ENCODE peak calls at places on chromosomes 11 and 22, in seven cellular contexts. F is esophagus mucosa, L is pancreas, N is RWPE2, C is heart left ventricle, H is A549, M is upper lobe of left lung. U is an unnamed sample.

GRCh38 chr11:35030716-35031213 is 108.2 kb upstream of the CD44 start:
- ATAC-seq in H (peak; percentile 99), N (peak; percentile 96), L (peak; percentile 30), F (peak; percentile 96), M (peak; percentile 71), C (peak; percentile 99), U (peak; percentile 91)

GRCh38 chr22:30694171-30694637 is 470 bp upstream of the OSBP2 start:
- ATAC-seq in F (peak; percentile 43), L (peak; percentile 85), M (peak; percentile 69), N (peak; percentile 80), C (peak; percentile 48), H (peak; percentile 90), U (peak; percentile 77)

GRCh38 chr11:125756050-125756449 is 10.0 kb downstream of the PATE1 start:
- ATAC-seq in F (no peak), H (no peak), N (no peak), C (no peak), L (no peak), M (peak; percentile 70), U (no peak)

GRCh38 chr11:44855138-44855849 is 95.4 kb downstream of the TP53I11 start:
- ATAC-seq in N (no peak), C (no peak), F (no peak), M (no peak), H (no peak), L (no peak), U (no peak)

GRCh38 chr11:43837879-43838278 is 42.8 kb upstream of the ALKBH3 start:
- ATAC-seq in F (no peak), C (peak; percentile 63), H (no peak), N (no peak), M (no peak), L (no peak), U (peak; percentile 72)

GRCh38 chr11:14424096-14424495 is 65.1 kb upstream of the RRAS2 start:
- ATAC-seq in C (no peak), F (no peak), H (no peak), N (no peak), L (no peak), M (no peak), U (no peak)

GRCh38 chr11:123580137-123580536 is 74.3 kb downstream of the SCN3B start:
- ATAC-seq in M (no peak), F (no peak), N (no peak), C (no peak), L (no peak), H (peak; percentile 44), U (no peak)

GRCh38 chr11:102705626-102706025 is at the start of gene MMP27:
- ATAC-seq in C (no peak), N (no peak), F (no peak), L (no peak), H (no peak), M (no peak), U (no peak)

GRCh38 chr11:17979770-17980371 is 33.0 kb downstream of the SERGEF start:
- ATAC-seq in H (peak; percentile 79), N (peak; percentile 45), F (peak; percentile 59), M (no peak), C (peak; percentile 21), L (peak; percentile 83), U (peak; percentile 66)

GRCh38 chr11:14789879-14790484 is 102.0 kb downstream of the CYP2R1 start:
- ATAC-seq in L (peak; percentile 51), H (peak; percentile 45), M (no peak), F (no peak), N (no peak), C (no peak), U (peak; percentile 47)

GRCh38 chr11:128021304-128022006 is 565.9 kb downstream of the ETS1 start:
- ATAC-seq in F (no peak), L (no peak), C (no peak), N (peak; percentile 17), M (no peak), H (no peak), U (peak; percentile 68)

GRCh38 chr11:50174189-50174588 is 141.5 kb downstream of the OR4C45 start:
- ATAC-seq in N (peak; percentile 67), L (no peak), F (no peak), C (no peak), M (peak; percentile 65), H (no peak), U (no peak)

GRCh38 chr11:93344855-93345333 is 14.4 kb downstream of the DEUP1 start:
- ATAC-seq in M (no peak), H (no peak), N (no peak), C (no peak), F (no peak), L (no peak), U (no peak)

GRCh38 chr11:117915219-117915618 is 14.0 kb downstream of the TMPRSS13 start:
- ATAC-seq in L (no peak), N (peak; percentile 18), M (no peak), H (no peak), F (no peak), C (no peak), U (no peak)

GRCh38 chr11:6418199-6418957 is 516 bp downstream of the APBB1 start:
- ATAC-seq in M (peak; percentile 44), C (peak; percentile 59), N (peak; percentile 17), L (peak; percentile 51), F (peak; percentile 30), H (peak; percentile 57), U (peak; percentile 64)

GRCh38 chr11:96744697-96745096 is 354.9 kb downstream of the JRKL start:
- ATAC-seq in M (no peak), H (no peak), C (no peak), F (no peak), L (no peak), N (no peak), U (no peak)

GRCh38 chr11:116657842-116658825 is 114.7 kb downstream of the BUD13 start:
- ATAC-seq in L (no peak), H (peak; percentile 55), F (no peak), C (no peak), N (no peak), M (no peak), U (peak; percentile 61)

GRCh38 chr11:78684377-78684776 is 109.7 kb upstream of the NARS2 start:
- ATAC-seq in M (no peak), L (no peak), H (no peak), F (no peak), C (no peak), N (no peak), U (no peak)

GRCh38 chr11:46100670-46101069 is 20.6 kb downstream of the PHF21A start:
- ATAC-seq in F (no peak), C (no peak), N (no peak), M (no peak), H (no peak), L (no peak), U (peak; percentile 22)

GRCh38 chr11:94786264-94787126 is 18.3 kb downstream of the AMOTL1 start:
- ATAC-seq in L (peak; percentile 66), H (peak; percentile 66), M (no peak), F (no peak), C (no peak), N (no peak), U (peak; percentile 57)

GRCh38 chr11:130738618-130739017 is 177.7 kb downstream of the SNX19 start:
- ATAC-seq in N (no peak), H (no peak), M (no peak), F (no peak), L (no peak), C (no peak), U (no peak)

GRCh38 chr11:22234743-22235142 is 41.9 kb downstream of the ANO5 start:
- ATAC-seq in N (no peak), L (no peak), C (no peak), M (no peak), H (no peak), F (no peak), U (no peak)

GRCh38 chr11:130846606-130847005 is 69.7 kb downstream of the SNX19 start:
- ATAC-seq in M (no peak), H (no peak), C (no peak), F (no peak), N (no peak), L (no peak), U (no peak)

GRCh38 chr11:841981-842369 is 354 bp downstream of the POLR2L start:
- ATAC-seq in F (no peak), N (no peak), C (peak; percentile 2), M (no peak), H (no peak), L (peak; percentile 14), U (peak; percentile 0)

GRCh38 chr11:66617148-66617814 is 851 bp downstream of the RBM14 start:
- ATAC-seq in C (peak; percentile 35), L (peak; percentile 59), H (peak; percentile 60), M (peak; percentile 81), F (no peak), N (peak; percentile 10), U (peak; percentile 53)

GRCh38 chr11:17918049-17918605 is 94.7 kb downstream of the SERGEF start:
- ATAC-seq in N (no peak), L (no peak), F (no peak), M (no peak), C (no peak), H (no peak), U (no peak)

GRCh38 chr11:46480909-46481308 is 89.3 kb upstream of the CHRM4 start:
- ATAC-seq in F (no peak), M (no peak), C (no peak), N (no peak), L (no peak), H (no peak), U (peak; percentile 87)

GRCh38 chr11:15216678-15217077 is 102.0 kb downstream of the INSC start:
- ATAC-seq in H (peak; percentile 66), N (no peak), M (no peak), F (no peak), L (no peak), C (no peak), U (no peak)

GRCh38 chr11:82992219-82992618 is 79.5 kb downstream of the RAB30 start:
- ATAC-seq in M (no peak), C (peak; percentile 87), H (no peak), N (no peak), L (no peak), F (no peak), U (no peak)

GRCh38 chr11:33920838-33921613 is 29.1 kb upstream of the LMO2 start:
- ATAC-seq in H (no peak), C (no peak), F (no peak), M (no peak), N (no peak), L (no peak), U (no peak)

GRCh38 chr11:67027483-67027930 is 4.6 kb downstream of the SYT12 start:
- ATAC-seq in F (no peak), M (no peak), N (no peak), L (no peak), C (no peak), H (no peak), U (no peak)

GRCh38 chr11:79087957-79088318 is 352.9 kb downstream of the TENM4 start:
- ATAC-seq in L (peak; percentile 10), H (peak; percentile 59), N (no peak), F (no peak), M (no peak), C (no peak), U (peak; percentile 71)

GRCh38 chr11:30560345-30561106 is 25.6 kb downstream of the MPPED2 start:
- ATAC-seq in L (peak; percentile 30), F (no peak), H (no peak), M (no peak), N (no peak), C (no peak), U (no peak)

GRCh38 chr11:125069796-125070195 is 6.7 kb downstream of the SLC37A2 start:
- ATAC-seq in C (no peak), H (no peak), F (peak; percentile 24), N (peak; percentile 55), L (no peak), M (no peak), U (no peak)

GRCh38 chr11:103594283-103594682 is 442.2 kb upstream of the DDI1 start:
- ATAC-seq in C (no peak), H (no peak), L (no peak), F (no peak), N (peak; percentile 61), M (peak; percentile 11), U (no peak)

GRCh38 chr11:839875-840617 is 2.3 kb downstream of the POLR2L start:
- ATAC-seq in N (no peak), H (peak; percentile 5), F (no peak), C (no peak), L (no peak), M (no peak), U (no peak)

U was measured in SK-N-SH treated with all-trans-retinoic acid at 6 μM for 48 hours.